ENCODE peak calls at places on chromosomes 5 and 9, in eight cellular contexts. K, Z, W, V, D, Y, J and T are unnamed samples.

GRCh38 chr5:115461506-115462290 is 82.9 kb downstream of the FEM1C start:
- DNase-seq in Z (no peak), D (no peak), W (no peak), V (no peak), Y (peak; percentile 95), J (no peak), K (no peak), T (peak; percentile 37)

GRCh38 chr5:125140855-125141254 is 394.4 kb upstream of the ZNF608 start:
- DNase-seq in Z (no peak), Y (peak; percentile 88), W (no peak), K (no peak), J (no peak), V (no peak), D (no peak), T (no peak)

GRCh38 chr9:4386819-4387218 is 87.0 kb upstream of the GLIS3 start:
- DNase-seq in V (no peak), Y (no peak), K (no peak), J (no peak), W (no peak), Z (no peak), D (no peak), T (no peak)

GRCh38 chr9:2029666-2030170 is 14.6 kb downstream of the SMARCA2 start:
- DNase-seq in K (no peak), V (no peak), W (no peak), Z (no peak), J (no peak), D (no peak), Y (no peak), T (no peak)

GRCh38 chr9:93450817-93451761 is at the start of gene FAM120A:
- DNase-seq in K (peak; percentile 96), V (peak; percentile 74), Z (no peak), D (peak; percentile 72), W (peak; percentile 61), J (peak; percentile 87), Y (peak; percentile 54), T (peak; percentile 71)

GRCh38 chr5:119367502-119368237 is 11.9 kb downstream of the TNFAIP8 start:
- DNase-seq in K (no peak), J (no peak), V (no peak), Z (no peak), D (no peak), W (no peak), Y (peak; percentile 58), T (no peak)

GRCh38 chr5:54868511-54869483 is 116.6 kb downstream of the ESM1 start:
- DNase-seq in V (no peak), W (no peak), K (no peak), D (no peak), J (no peak), Z (no peak), Y (no peak), T (no peak)

GRCh38 chr5:39476466-39477215 is 51.9 kb upstream of the DAB2 start:
- DNase-seq in V (no peak), D (no peak), Z (no peak), J (no peak), K (no peak), W (no peak), Y (peak; percentile 87), T (no peak)

GRCh38 chr9:134318481-134318891 is 7.8 kb upstream of the RXRA start:
- DNase-seq in Y (no peak), J (peak; percentile 44), W (no peak), K (peak; percentile 57), D (no peak), Z (no peak), V (no peak), T (no peak)